ENCODE peak calls at places on chromosomes 4 and X, in eight cellular contexts. A, V, Z, B, N, F, P and U are unnamed samples.

GRCh38 chr4:84878541-84878940 is 87.9 kb downstream of the WDFY3 start:
- DNase-seq in F (no peak), Z (no peak), A (no peak), N (no peak), B (no peak), P (no peak), V (no peak), U (no peak)

GRCh38 chr4:134078230-134078914 is 123.2 kb downstream of the PABPC4L start:
- DNase-seq in Z (no peak), F (no peak), N (no peak), B (no peak), A (no peak), V (no peak), P (no peak), U (peak)

GRCh38 chr4:172142331-172142738 is 329.1 kb downstream of the GALNTL6 start:
- DNase-seq in Z (no peak), N (no peak), B (peak), F (peak), A (no peak), P (no peak), V (no peak), U (no peak)

GRCh38 chrX:43313035-43313434 is 343.1 kb upstream of the MAOA start:
- DNase-seq in F (no peak), N (no peak), P (no peak), A (no peak), V (no peak), Z (no peak), B (no peak), U (no peak)

GRCh38 chr4:40918330-40918729 is 168.6 kb downstream of the NSUN7 start:
- DNase-seq in N (peak), V (peak), B (no peak), A (no peak), Z (peak), F (peak), P (no peak), U (no peak)

GRCh38 chr4:125104616-125105015 is 210.1 kb upstream of the FAT4 start:
- DNase-seq in V (no peak), F (peak), B (no peak), Z (no peak), A (peak), P (no peak), N (no peak), U (no peak)

GRCh38 chrX:65920620-65921019 is 119.3 kb downstream of the VSIG4 start:
- DNase-seq in Z (no peak), N (no peak), V (no peak), B (no peak), A (peak), F (no peak), P (peak), U (no peak)

GRCh38 chr4:94636004-94636403 is 121.8 kb upstream of the BMPR1B start:
- DNase-seq in P (no peak), Z (no peak), V (no peak), F (peak), A (no peak), N (no peak), B (no peak), U (no peak)

GRCh38 chrX:1601051-1601767 is 9.8 kb downstream of the AKAP17A start:
- DNase-seq in P (no peak), V (no peak), Z (no peak), A (no peak), N (no peak), F (no peak), B (no peak), U (no peak)

GRCh38 chr4:4994312-4995097 is 24.8 kb downstream of the CYTL1 start:
- DNase-seq in P (no peak), V (peak), A (no peak), B (no peak), Z (no peak), N (no peak), F (no peak), U (no peak)

GRCh38 chrX:40573763-40574162 is 7.0 kb upstream of the ATP6AP2 start:
- DNase-seq in Z (no peak), V (no peak), B (no peak), A (peak), P (no peak), N (no peak), F (peak), U (no peak)

GRCh38 chrX:135275973-135276372 is 24.1 kb downstream of the ETDA start:
- DNase-seq in P (no peak), V (no peak), F (no peak), A (no peak), B (no peak), N (no peak), Z (no peak), U (no peak)

GRCh38 chr4:37388672-37389368 is 144.3 kb downstream of the NWD2 start:
- DNase-seq in F (no peak), Z (no peak), B (no peak), P (no peak), V (no peak), A (no peak), N (no peak), U (no peak)

GRCh38 chrX:40090050-40090804 is 7.5 kb downstream of the BCOR start:
- DNase-seq in F (no peak), N (no peak), B (no peak), V (no peak), A (no peak), Z (peak), P (peak), U (no peak)

GRCh38 chrX:115906276-115906675 is 264.3 kb upstream of the AGTR2 start:
- DNase-seq in Z (no peak), P (no peak), B (no peak), V (no peak), N (no peak), F (no peak), A (no peak), U (no peak)

GRCh38 chr4:77861500-77861899 is 1.1 kb upstream of the MRPL1 start:
- DNase-seq in Z (no peak), V (no peak), A (no peak), F (peak), B (no peak), P (no peak), N (no peak), U (no peak)

GRCh38 chr4:40178672-40179071 is 18.2 kb upstream of the RHOH start:
- DNase-seq in V (no peak), P (no peak), N (no peak), Z (no peak), F (no peak), A (no peak), B (no peak), U (no peak)

GRCh38 chr4:109251396-109251795 is 51.1 kb downstream of the COL25A1 start:
- DNase-seq in A (no peak), P (no peak), Z (no peak), F (no peak), V (no peak), N (no peak), B (no peak), U (no peak)

GRCh38 chrX:141838016-141838415 is at the start of gene MAGEC3:
- DNase-seq in B (no peak), Z (no peak), F (no peak), N (no peak), V (no peak), P (no peak), A (no peak), U (no peak)

GRCh38 chrX:115233497-115234219 is at the start of gene LRCH2:
- DNase-seq in F (peak), P (peak), B (no peak), V (peak), N (peak), A (no peak), Z (peak), U (peak)

GRCh38 chrX:109774706-109775105 is 41.6 kb upstream of the ACSL4 start:
- DNase-seq in P (no peak), N (peak), V (no peak), F (peak), A (peak), Z (no peak), B (peak), U (peak)

GRCh38 chr4:26124753-26125236 is 196.0 kb upstream of the RBPJ start:
- DNase-seq in A (no peak), F (peak), N (no peak), P (no peak), V (no peak), B (no peak), Z (no peak), U (no peak)

GRCh38 chr4:164997941-164998340 is 20.5 kb upstream of the TRIM61 start:
- DNase-seq in F (no peak), Z (no peak), P (no peak), N (no peak), B (no peak), V (no peak), A (no peak), U (no peak)

GRCh38 chr4:69060651-69061308 is 35.5 kb upstream of the UGT2B7 start:
- DNase-seq in F (peak), Z (no peak), P (no peak), N (no peak), A (no peak), B (no peak), V (no peak), U (no peak)

GRCh38 chr4:126221262-126221661 is 906.5 kb downstream of the FAT4 start:
- DNase-seq in A (no peak), F (no peak), P (no peak), V (no peak), N (no peak), B (no peak), Z (no peak), U (no peak)

GRCh38 chrX:46260502-46260901 is 284.7 kb downstream of the ZNF674 start:
- DNase-seq in F (no peak), N (no peak), V (no peak), Z (no peak), B (no peak), P (no peak), A (peak), U (no peak)

GRCh38 chr4:59457576-59457975 is 1742.5 kb upstream of the ADGRL3 start:
- DNase-seq in N (no peak), P (no peak), A (no peak), Z (no peak), V (no peak), F (no peak), B (no peak), U (no peak)

GRCh38 chrX:150032742-150033141 is 94.5 kb upstream of the EOLA2 start:
- DNase-seq in P (no peak), V (no peak), F (peak), Z (no peak), A (peak), B (no peak), N (no peak), U (no peak)

GRCh38 chr4:40719008-40719623 is 30.6 kb upstream of the NSUN7 start:
- DNase-seq in A (peak), B (peak), V (no peak), Z (no peak), N (no peak), P (no peak), F (peak), U (peak)

GRCh38 chr4:15001248-15001824 is 945 bp upstream of the CPEB2 start:
- DNase-seq in F (peak), Z (peak), A (peak), P (peak), N (peak), B (peak), V (peak), U (peak)

GRCh38 chr4:20984011-20984836 is 284.0 kb downstream of the PACRGL start:
- DNase-seq in Z (peak), V (peak), F (no peak), B (no peak), N (no peak), P (peak), A (no peak), U (no peak)

GRCh38 chr4:136664988-136665387 is 867.3 kb downstream of the PCDH18 start:
- DNase-seq in A (no peak), V (no peak), P (no peak), N (peak), Z (no peak), F (no peak), B (no peak), U (no peak)

GRCh38 chr4:76279462-76279861 is 27.1 kb upstream of the STBD1 start:
- DNase-seq in Z (no peak), V (no peak), P (no peak), N (no peak), B (no peak), F (no peak), A (no peak), U (no peak)

GRCh38 chr4:15457401-15458201 is 12.1 kb upstream of the CC2D2A start:
- DNase-seq in Z (no peak), A (no peak), V (no peak), N (no peak), P (no peak), F (peak), B (no peak), U (peak)

DNA sequence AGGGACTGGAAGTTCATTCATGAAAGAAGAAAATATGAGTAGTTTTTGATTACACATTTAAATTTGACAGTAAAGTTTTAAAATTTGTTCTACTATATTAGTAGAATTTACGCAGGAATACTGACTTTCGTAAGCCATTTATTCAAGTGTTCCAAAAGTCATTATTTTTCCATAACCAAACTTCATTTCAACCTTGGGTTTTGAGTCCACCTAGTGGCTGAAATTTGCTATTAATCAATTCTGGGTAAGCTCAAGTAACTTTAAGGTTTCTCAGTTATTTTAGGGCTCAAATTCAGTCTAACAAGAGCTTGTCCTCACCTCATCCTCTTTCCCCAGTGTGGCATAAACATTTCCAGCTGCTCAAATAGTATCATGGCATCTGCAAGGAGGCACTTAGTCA is 175.4 kb downstream of the SH3BGRL start:
- DNase-seq in N (peak), Z (no peak), F (peak), V (no peak), P (no peak), A (peak), B (no peak), U (peak)
- TF ChIP-seq CTCF in N (peak), Z (peak), F (peak), V (no peak), P (peak), A (peak), B (peak), U (peak)

GRCh38 chrX:128460835-128461234 is 408.6 kb upstream of the ACTRT1 start:
- DNase-seq in N (no peak), F (no peak), V (no peak), Z (no peak), B (no peak), P (no peak), A (no peak), U (no peak)
- TF ChIP-seq CTCF in N (no peak), F (no peak), V (no peak), Z (no peak), B (peak), P (peak), A (peak), U (no peak)

GRCh38 chrX:13597928-13598327 is 28.5 kb downstream of the EGFL6 start:
- DNase-seq in N (no peak), Z (no peak), B (no peak), V (no peak), F (peak), A (no peak), P (no peak), U (no peak)

GRCh38 chrX:13599491-13599890 is 30.1 kb downstream of the EGFL6 start:
- DNase-seq in V (no peak), P (no peak), N (no peak), B (no peak), A (peak), Z (no peak), F (no peak), U (no peak)

DNA sequence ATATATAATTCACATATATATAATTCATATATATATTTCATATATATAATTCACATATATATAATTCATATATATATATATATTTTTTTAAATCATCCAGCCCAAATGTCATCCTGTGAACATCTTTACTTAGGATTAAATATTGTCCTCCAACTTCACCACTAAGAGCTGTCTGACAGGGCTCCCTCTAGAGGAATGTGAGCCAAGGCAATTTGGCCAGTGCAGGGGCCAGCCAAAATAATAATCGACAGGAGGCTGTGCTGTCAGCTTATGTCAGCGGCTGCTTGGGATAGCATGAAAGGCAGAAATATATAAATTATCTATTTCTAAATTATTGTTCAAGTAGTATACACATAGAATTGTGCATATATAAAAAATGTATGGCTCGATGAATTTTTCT is 29.5 kb downstream of the EGFL6 start:
- DNase-seq in V (no peak), F (peak), N (no peak), Z (no peak), B (no peak), A (peak), P (no peak), U (no peak)
- TF ChIP-seq CTCF in V (no peak), F (peak), N (peak), Z (no peak), B (peak), A (peak), P (no peak), U (peak)

DNA sequence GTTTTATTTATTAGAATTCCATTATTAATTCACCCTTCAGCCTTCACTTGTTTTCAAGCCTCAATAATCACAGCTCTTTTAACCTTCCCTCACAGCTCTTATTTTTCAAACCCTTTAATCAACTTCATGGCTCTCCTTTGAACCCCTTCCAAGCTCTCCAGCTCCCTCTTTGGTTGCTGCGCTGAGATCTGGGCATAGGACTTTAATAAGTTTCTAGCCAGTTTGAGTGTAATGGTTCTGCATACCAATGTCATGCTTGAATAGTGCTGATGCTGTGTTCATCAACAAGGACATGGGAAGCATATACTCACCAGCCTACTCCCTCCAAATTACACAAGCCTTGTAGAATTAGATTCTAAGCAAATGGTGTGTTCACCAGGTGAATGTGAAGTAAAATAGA is 3.5 kb upstream of the RNF212 start:
- DNase-seq in F (peak), Z (no peak), P (no peak), B (peak), N (no peak), A (no peak), V (no peak), U (no peak)
- TF ChIP-seq CTCF in F (no peak), Z (no peak), P (no peak), B (peak), N (peak), A (no peak), V (no peak), U (no peak)

DNA sequence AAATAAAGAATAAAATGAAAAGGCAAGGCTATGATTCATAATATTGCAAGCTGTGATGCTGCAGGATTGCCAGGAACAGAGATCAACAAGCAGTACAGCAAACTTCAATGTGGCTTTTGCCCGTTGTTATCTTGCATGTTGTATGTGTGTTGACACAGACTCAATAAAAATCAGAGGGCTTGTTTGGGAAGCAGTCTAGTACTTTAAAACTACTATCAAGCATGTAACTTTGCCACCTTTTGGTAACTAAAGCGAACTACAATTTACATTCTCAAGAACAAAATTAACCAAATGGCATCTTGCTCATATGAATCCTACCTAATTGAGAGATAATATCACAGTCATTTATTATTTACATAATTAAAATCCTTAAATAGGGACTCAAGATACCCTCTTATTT is 79.8 kb upstream of the GPM6A start:
- DNase-seq in A (peak), V (no peak), B (no peak), Z (no peak), P (no peak), F (peak), N (no peak), U (peak)
- TF ChIP-seq CTCF in A (peak), V (no peak), B (peak), Z (no peak), P (peak), F (peak), N (peak), U (peak)

GRCh38 chrX:83145910-83146309 is 362.2 kb upstream of the POU3F4 start:
- DNase-seq in F (no peak), V (no peak), Z (no peak), P (no peak), N (no peak), B (no peak), A (no peak), U (no peak)
- TF ChIP-seq CTCF in F (no peak), V (no peak), Z (no peak), P (no peak), N (no peak), B (no peak), A (no peak), U (no peak)

GRCh38 chrX:155086961-155087735 is 15.8 kb downstream of the BRCC3 start:
- DNase-seq in B (no peak), F (no peak), V (no peak), A (no peak), P (no peak), Z (no peak), N (no peak), U (no peak)

DNA sequence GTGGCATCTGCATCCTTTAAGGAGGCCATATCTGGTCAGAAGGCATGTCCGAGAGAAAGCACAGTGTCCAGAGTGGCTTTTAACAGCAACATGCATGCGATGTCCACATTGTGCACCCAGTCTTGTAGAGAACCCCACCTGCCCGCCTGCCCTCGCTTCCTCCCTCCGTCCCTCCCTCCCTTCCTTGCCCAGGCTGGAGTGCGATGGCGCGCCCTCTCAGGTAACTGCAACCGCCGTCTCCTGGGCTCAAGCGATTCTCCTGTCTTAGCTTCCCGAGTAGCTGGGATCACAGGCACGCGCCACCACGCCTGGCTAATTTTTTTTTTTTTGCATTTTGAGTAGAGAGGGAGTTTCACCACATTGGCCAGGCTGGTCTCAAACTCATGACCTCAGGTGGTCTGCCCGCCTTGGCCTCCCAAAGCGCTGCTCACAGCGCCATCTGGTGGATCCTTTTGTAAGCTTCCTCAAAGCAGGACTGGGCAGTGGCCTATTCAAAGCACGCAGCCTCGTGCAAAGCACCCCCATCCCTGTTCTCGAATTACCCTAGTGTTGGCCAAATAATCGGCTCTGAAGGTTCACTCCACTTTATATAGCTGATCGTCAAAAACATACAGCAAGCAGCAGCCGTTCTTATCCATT is 15.0 kb downstream of the BRCC3 start:
- DNase-seq in F (peak), A (no peak), N (no peak), V (no peak), Z (no peak), B (no peak), P (peak), U (no peak)
- TF ChIP-seq CTCF in F (peak), A (peak), N (peak), V (peak), Z (peak), B (peak), P (peak), U (peak)

DNA sequence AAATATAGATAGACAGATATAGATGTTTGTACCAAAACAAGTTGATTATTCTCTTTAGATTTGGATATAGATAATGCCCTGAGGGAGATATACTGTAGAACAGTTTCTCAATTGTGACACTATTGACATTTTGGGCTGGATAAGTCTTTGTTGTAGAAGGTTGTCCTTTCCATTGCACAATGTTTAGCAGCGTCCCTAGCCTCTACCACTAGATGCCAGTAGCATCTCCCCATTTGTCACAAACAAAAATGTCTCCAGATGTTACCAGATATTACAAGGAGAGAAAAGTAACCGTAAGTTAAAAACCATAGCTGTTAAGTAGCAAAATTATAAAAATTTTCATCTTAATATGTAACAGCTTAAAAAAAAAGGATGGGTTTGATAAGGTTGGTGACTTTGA is 2595.3 kb downstream of the ARAP2 start:
- DNase-seq in Z (no peak), N (no peak), B (no peak), F (peak), V (no peak), P (no peak), A (peak), U (no peak)
- TF ChIP-seq CTCF in Z (no peak), N (peak), B (peak), F (peak), V (no peak), P (peak), A (no peak), U (no peak)